ENCODE peak calls at places on chromosomes 16 and 17, in seven cellular contexts. C, E, Y, M, S, A and N are unnamed samples.

GRCh38 chr17:50269477-50270429 is 4.5 kb upstream of the TMEM92 start:
- DNase-seq in A (peak), S (no peak), Y (peak), E (peak), C (peak), M (peak), N (peak)

GRCh38 chr17:10151667-10152496 is 46.5 kb downstream of the GAS7 start:
- DNase-seq in M (peak), C (peak), Y (peak), A (no peak), E (no peak), S (no peak), N (no peak)

GRCh38 chr16:85334718-85335583 is 222.7 kb upstream of the CIBAR2 start:
- DNase-seq in E (peak), Y (peak), M (no peak), S (no peak), C (no peak), A (peak), N (no peak)

GRCh38 chr16:89217388-89218191 is at the start of gene ZNF778:
- DNase-seq in Y (peak), A (peak), S (peak), M (peak), C (peak), E (peak), N (peak)

GRCh38 chr17:40063915-40064531 is 1.3 kb downstream of the THRA start:
- DNase-seq in Y (no peak), A (no peak), M (peak), S (no peak), E (no peak), C (peak), N (no peak)

GRCh38 chr17:39360537-39360936 is 40.9 kb downstream of the FBXL20 start:
- DNase-seq in M (no peak), A (no peak), C (no peak), Y (no peak), S (no peak), E (no peak), N (no peak)

GRCh38 chr17:50080827-50081226 is 14.3 kb upstream of the PDK2 start:
- DNase-seq in C (no peak), A (no peak), E (no peak), S (no peak), Y (peak), M (no peak), N (no peak)

GRCh38 chr17:75927286-75927922 is 13.4 kb downstream of the FBF1 start:
- DNase-seq in Y (no peak), C (no peak), E (peak), A (peak), S (no peak), M (peak), N (no peak)

GRCh38 chr16:56013962-56014552 is 138.9 kb upstream of the CES5A start:
- DNase-seq in E (peak), A (peak), S (no peak), C (peak), Y (peak), M (peak), N (no peak)

GRCh38 chr16:4319454-4319853 is 3.6 kb downstream of the GLIS2 start:
- DNase-seq in A (no peak), C (peak), S (no peak), M (peak), E (no peak), Y (no peak), N (peak)

GRCh38 chr17:32536736-32537646 is 50.2 kb downstream of the CDK5R1 start:
- DNase-seq in M (no peak), Y (no peak), S (peak), A (no peak), C (no peak), E (no peak), N (no peak)

GRCh38 chr17:1649844-1650409 is at the start of gene RILP:
- DNase-seq in S (no peak), Y (peak), C (peak), A (peak), M (peak), E (no peak), N (no peak)

GRCh38 chr17:1647802-1648581 is 1.7 kb downstream of the RILP start:
- DNase-seq in Y (no peak), E (no peak), S (no peak), M (peak), C (peak), A (no peak), N (no peak)

GRCh38 chr17:1650731-1651558 is 1.3 kb upstream of the RILP start:
- DNase-seq in Y (peak), M (no peak), A (no peak), C (no peak), S (no peak), E (no peak), N (no peak)

GRCh38 chr17:1648582-1649115 is 1.0 kb downstream of the RILP start:
- DNase-seq in C (peak), S (peak), Y (peak), E (peak), A (peak), M (peak), N (peak)

DNA sequence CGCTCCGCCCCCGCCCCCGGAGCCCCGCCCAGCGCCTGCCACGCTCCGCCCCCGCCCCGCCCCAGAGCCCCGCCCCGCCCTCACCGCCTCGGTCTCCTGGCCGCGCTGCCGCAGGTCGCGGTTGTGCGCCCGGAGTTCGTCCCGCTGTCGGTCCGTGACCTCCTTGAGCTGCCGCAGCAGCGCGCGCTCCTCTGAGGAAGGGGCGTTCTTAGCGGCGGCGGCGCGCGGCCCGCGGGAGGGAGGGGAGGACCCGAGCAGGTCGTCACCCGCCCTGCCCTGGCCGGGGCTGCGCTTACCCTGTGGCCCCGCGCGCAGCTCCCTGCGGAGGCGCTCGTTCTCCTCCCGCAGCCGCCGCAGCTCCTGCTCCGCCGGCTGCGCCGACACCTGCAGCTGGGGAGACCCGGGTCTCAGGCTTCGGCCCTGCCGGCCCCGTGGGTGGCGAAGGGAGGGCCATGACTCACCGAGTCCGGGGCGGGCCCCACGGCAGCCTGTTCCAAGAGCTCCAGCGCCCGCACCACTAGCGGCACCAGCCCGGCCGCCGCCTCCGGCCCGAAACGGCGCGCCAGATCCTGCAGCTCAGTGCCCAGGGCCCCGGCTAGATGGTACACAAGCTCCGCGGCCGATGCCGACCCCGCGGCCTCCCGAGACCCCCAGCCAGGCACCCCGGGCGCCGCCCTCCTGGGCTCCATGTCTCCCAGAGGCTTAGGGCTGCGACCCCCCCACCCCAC is 386 bp downstream of the RILP start:
- DNase-seq in S (no peak), A (peak), Y (peak), M (peak), C (peak), E (peak), N (peak)
- TF ChIP-seq CTCF in S (no peak), A (no peak), Y (no peak), M (no peak), C (no peak), E (peak), N (no peak)

GRCh38 chr17:20944014-20944905 is 98.6 kb downstream of the USP22 start:
- DNase-seq in Y (peak), A (peak), S (no peak), E (no peak), M (peak), C (no peak), N (no peak)
- TF ChIP-seq CTCF in Y (peak), A (peak), S (no peak), E (peak), M (peak), C (peak), N (no peak)

GRCh38 chr17:19867094-19867653 is 562 bp downstream of the ULK2 start:
- DNase-seq in M (peak), Y (peak), S (no peak), E (peak), A (peak), C (peak), N (peak)
- TF ChIP-seq CTCF in M (peak), Y (peak), S (peak), E (peak), A (no peak), C (peak), N (no peak)

GRCh38 chr17:64507418-64507766 is 615 bp downstream of the CEP95 start:
- DNase-seq in M (no peak), A (peak), E (no peak), S (no peak), Y (no peak), C (no peak), N (no peak)
- TF ChIP-seq CTCF in M (peak), A (no peak), E (no peak), S (peak), Y (no peak), C (peak), N (no peak)

GRCh38 chr17:73613271-73613941 is 30.8 kb downstream of the SDK2 start:
- DNase-seq in M (no peak), C (no peak), A (no peak), S (no peak), E (peak), Y (no peak), N (no peak)

GRCh38 chr17:73613947-73614655 is 30.1 kb downstream of the SDK2 start:
- DNase-seq in C (no peak), S (no peak), A (no peak), Y (no peak), E (peak), M (no peak), N (no peak)

GRCh38 chr17:73616120-73616872 is 27.9 kb downstream of the SDK2 start:
- DNase-seq in C (no peak), M (no peak), Y (no peak), E (no peak), S (no peak), A (no peak), N (no peak)

GRCh38 chr17:73620414-73620813 is 23.8 kb downstream of the SDK2 start:
- DNase-seq in Y (no peak), C (no peak), A (no peak), S (no peak), E (no peak), M (no peak), N (no peak)

DNA sequence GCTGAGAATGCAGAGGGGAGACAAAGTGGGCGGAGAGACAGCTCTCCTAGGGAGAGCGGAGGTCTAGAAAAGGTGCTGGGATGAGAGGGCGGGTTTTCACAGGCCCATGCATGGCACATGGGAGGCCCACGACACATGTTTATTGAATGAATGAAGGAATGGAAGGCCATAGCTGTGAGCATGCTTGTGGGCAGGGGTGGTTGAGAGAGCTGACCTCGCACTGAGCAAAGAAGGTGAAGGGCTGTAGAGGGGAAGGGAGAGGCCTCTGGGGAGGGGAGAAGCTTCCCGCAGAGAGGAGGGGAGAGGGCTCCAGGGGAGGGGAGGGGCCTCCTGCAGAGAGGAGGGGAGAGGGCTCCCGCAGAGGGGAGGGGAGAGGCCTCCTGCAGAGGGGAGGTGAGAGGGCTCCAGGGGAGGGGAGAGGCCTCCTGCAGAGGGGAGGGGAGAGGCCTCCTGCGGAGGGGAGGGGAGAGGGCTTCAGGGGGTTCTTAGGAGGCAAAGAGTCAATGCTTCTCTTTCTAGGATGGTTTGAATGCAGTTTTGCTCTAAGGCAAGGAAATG is 27.3 kb downstream of the SDK2 start:
- DNase-seq in E (no peak), C (no peak), Y (no peak), S (no peak), M (no peak), A (no peak), N (no peak)
- TF ChIP-seq CTCF in E (no peak), C (no peak), Y (no peak), S (no peak), M (no peak), A (no peak), N (no peak)

GRCh38 chr17:70238228-70238627 is 68.9 kb downstream of the KCNJ2 start:
- DNase-seq in S (no peak), A (no peak), E (no peak), C (no peak), Y (no peak), M (no peak), N (no peak)
- TF ChIP-seq CTCF in S (no peak), A (no peak), E (no peak), C (no peak), Y (no peak), M (no peak), N (no peak)

GRCh38 chr16:1428511-1428910 is 2.4 kb upstream of the PERCC1 start:
- DNase-seq in C (peak), M (no peak), E (no peak), S (no peak), Y (no peak), A (peak), N (peak)
- TF ChIP-seq CTCF in C (peak), M (peak), E (no peak), S (peak), Y (no peak), A (peak), N (no peak)

DNA sequence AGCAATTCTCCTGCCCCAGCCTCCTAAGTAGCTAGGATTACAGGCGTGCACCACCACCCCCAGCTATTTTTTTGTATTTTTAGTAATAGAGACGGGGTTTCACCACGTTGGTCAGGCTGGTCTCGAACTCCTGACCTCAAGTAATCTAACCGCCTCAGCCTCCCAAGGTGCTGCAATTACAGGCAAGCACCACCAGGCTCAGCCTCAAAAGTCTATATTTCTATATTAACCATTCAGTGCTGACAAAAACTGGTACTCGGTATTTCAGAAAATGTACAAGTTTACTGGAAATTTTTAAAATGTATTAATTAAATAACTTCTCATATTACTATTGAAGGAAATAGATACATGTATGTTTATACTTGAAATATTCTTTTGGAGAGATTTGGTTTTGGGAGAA is 1.4 kb upstream of the HEXD start:
- DNase-seq in M (no peak), Y (no peak), E (no peak), C (no peak), A (no peak), S (no peak), N (no peak)
- TF ChIP-seq CTCF in M (no peak), Y (no peak), E (peak), C (peak), A (no peak), S (no peak), N (no peak)

DNA sequence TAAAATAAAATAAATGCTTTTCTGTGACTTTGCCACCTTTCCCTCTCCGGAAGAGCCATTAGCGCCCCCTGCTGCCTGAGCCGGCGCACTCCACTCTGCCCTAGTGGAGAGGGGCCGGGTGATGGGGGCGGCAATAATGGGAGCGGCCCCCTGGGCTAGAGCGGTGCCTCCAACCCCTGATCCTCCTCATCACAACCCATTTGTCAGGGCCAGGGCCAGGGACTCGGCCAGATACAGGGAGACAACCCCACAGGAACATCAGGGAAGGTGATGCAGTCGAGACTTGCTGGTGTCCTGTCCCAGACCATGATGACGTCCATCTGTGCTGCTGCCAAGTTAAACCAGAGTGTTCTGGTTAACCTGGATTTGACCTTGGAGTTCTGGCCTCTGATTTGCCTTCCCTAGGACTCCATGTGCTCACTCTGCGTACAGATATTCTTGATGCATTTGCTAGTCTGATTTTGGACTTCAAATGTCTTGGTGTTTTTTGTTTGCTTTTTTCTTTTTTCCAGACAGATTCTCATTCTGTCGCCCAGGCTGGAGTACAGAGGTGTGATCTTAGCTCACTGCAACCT is 46.1 kb upstream of the BPTF start:
- DNase-seq in E (peak), Y (peak), A (peak), M (peak), S (peak), C (peak), N (no peak)
- TF ChIP-seq CTCF in E (peak), Y (peak), A (peak), M (peak), S (peak), C (peak), N (no peak)

GRCh38 chr17:7967751-7968150 is 34.7 kb upstream of the GUCY2D start:
- DNase-seq in A (no peak), M (no peak), S (no peak), C (no peak), Y (no peak), E (no peak), N (no peak)

GRCh38 chr17:7974638-7975131 is 27.7 kb upstream of the GUCY2D start:
- DNase-seq in S (no peak), C (no peak), Y (no peak), M (no peak), E (no peak), A (no peak), N (no peak)

GRCh38 chr17:7971651-7972050 is 30.8 kb upstream of the GUCY2D start:
- DNase-seq in A (no peak), C (no peak), M (no peak), Y (no peak), S (no peak), E (no peak), N (no peak)

GRCh38 chr17:7969434-7969833 is 33.0 kb upstream of the GUCY2D start:
- DNase-seq in Y (no peak), A (no peak), E (no peak), C (no peak), M (peak), S (no peak), N (no peak)

DNA sequence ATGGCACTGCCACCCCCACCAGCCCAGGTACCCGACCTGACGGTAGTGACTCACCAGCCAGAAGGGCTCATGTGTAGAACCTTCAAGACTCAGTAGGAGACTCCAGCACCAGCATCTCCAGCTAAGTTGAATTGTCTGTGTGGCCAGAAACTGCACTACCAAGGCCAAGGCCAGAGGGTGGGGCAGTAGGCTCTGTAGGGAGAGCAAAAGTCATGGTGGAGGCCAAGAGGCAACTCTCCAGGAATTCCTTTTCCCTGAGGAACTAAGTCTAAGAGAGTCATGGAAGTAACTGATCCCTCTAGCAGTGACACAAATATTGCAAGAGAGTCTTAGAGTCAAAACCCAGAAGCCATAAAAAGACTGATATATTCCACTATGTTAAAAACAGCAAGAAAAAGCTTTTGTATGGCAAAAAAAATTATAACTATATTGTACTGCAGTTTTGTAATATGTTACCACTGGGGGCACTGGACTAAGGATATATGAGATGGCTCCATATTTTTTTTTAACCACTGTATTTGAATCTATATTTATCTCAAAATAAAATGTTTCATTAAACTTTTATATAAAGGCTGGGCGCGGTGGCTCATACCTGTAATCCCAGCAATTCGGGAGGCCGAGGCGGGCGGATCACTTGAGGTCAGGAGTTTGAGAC is 30.2 kb upstream of the GUCY2D start:
- DNase-seq in A (no peak), M (no peak), S (no peak), C (no peak), E (no peak), Y (no peak), N (no peak)
- TF ChIP-seq CTCF in A (no peak), M (no peak), S (no peak), C (no peak), E (peak), Y (no peak), N (no peak)